ENCODE peak calls at places on chromosomes 12 and 14, in four cellular contexts. One of them, this sample, is unnamed.
A peak's percentile ranks its signal among the peaks of the same experiment; 100 is the strongest.

GRCh38 chr14:54085137-54085810 is 128.6 kb upstream of the BMP4 start:
- DNase-seq in A549: no peak
- DNase-seq in WTC11: no peak
- DNase-seq in HepG2: peak; percentile 47
- DNase-seq in this sample: no peak

GRCh38 chr12:62744551-62744950 is 190.4 kb downstream of the PPM1H start:
- DNase-seq in WTC11: no peak
- DNase-seq in HepG2: no peak
- DNase-seq in A549: no peak
- DNase-seq in this sample: no peak

GRCh38 chr14:23351681-23352505 is 794 bp downstream of the SLC22A17 start:
- DNase-seq in WTC11: peak; percentile 54
- DNase-seq in A549: no peak
- DNase-seq in HepG2: no peak
- DNase-seq in this sample: peak; percentile 27

GRCh38 chr12:57367121-57367520 is 63.7 kb downstream of the R3HDM2 start:
- DNase-seq in HepG2: peak; percentile 39
- DNase-seq in WTC11: no peak
- DNase-seq in A549: no peak
- DNase-seq in this sample: no peak

GRCh38 chr14:64684091-64684490 is 20.1 kb upstream of the PLEKHG3 start:
- DNase-seq in WTC11: no peak
- DNase-seq in A549: no peak
- DNase-seq in HepG2: peak; percentile 25
- DNase-seq in this sample: no peak

GRCh38 chr14:36300337-36300736 is 20.1 kb downstream of the MBIP start:
- DNase-seq in WTC11: no peak
- DNase-seq in HepG2: peak; percentile 47
- DNase-seq in A549: no peak
- DNase-seq in this sample: no peak

GRCh38 chr14:94472842-94473241 is 3.2 kb downstream of the SERPINA9 start:
- DNase-seq in WTC11: no peak
- DNase-seq in HepG2: no peak
- DNase-seq in A549: no peak
- DNase-seq in this sample: no peak

GRCh38 chr12:127619869-127620769 is 646.9 kb upstream of the TMEM132C start:
- DNase-seq in HepG2: no peak
- DNase-seq in A549: no peak
- DNase-seq in WTC11: no peak
- DNase-seq in this sample: no peak

GRCh38 chr14:22849212-22849819 is 12.9 kb downstream of the MMP14 start:
- DNase-seq in A549: no peak
- DNase-seq in HepG2: no peak
- DNase-seq in WTC11: no peak
- DNase-seq in this sample: no peak

GRCh38 chr12:87413784-87414183 is 615.4 kb downstream of the C12orf50 start:
- DNase-seq in HepG2: no peak
- DNase-seq in A549: no peak
- DNase-seq in WTC11: no peak
- DNase-seq in this sample: no peak

GRCh38 chr12:116150452-116150851 is 127.0 kb downstream of the MED13L start:
- DNase-seq in HepG2: no peak
- DNase-seq in WTC11: no peak
- DNase-seq in A549: no peak
- DNase-seq in this sample: no peak

GRCh38 chr12:19230299-19230866 is 100.8 kb downstream of the PLEKHA5 start:
- DNase-seq in WTC11: no peak
- DNase-seq in HepG2: no peak
- DNase-seq in A549: no peak
- DNase-seq in this sample: no peak

GRCh38 chr14:22482782-22483553 is 106.1 kb downstream of the DAD1 start:
- DNase-seq in WTC11: no peak
- DNase-seq in HepG2: no peak
- DNase-seq in A549: no peak
- DNase-seq in this sample: no peak

GRCh38 chr12:95118138-95118787 is 44.8 kb upstream of the NR2C1 start:
- DNase-seq in WTC11: no peak
- DNase-seq in A549: peak; percentile 80
- DNase-seq in HepG2: peak; percentile 62
- DNase-seq in this sample: no peak

GRCh38 chr14:58408681-58409080 is 13.0 kb downstream of the TOMM20L start:
- DNase-seq in WTC11: no peak
- DNase-seq in HepG2: no peak
- DNase-seq in A549: no peak
- DNase-seq in this sample: no peak

GRCh38 chr14:71050227-71050823 is 143.1 kb downstream of the PCNX1 start:
- DNase-seq in A549: peak; percentile 7
- DNase-seq in WTC11: no peak
- DNase-seq in HepG2: no peak
- DNase-seq in this sample: peak; percentile 4

GRCh38 chr12:42421844-42422779 is 96.1 kb downstream of the PPHLN1 start:
- DNase-seq in A549: peak; percentile 11
- DNase-seq in WTC11: no peak
- DNase-seq in HepG2: no peak
- DNase-seq in this sample: peak; percentile 71

GRCh38 chr14:77529963-77530362 is 31.3 kb upstream of the ISM2 start:
- DNase-seq in HepG2: no peak
- DNase-seq in A549: no peak
- DNase-seq in WTC11: no peak
- DNase-seq in this sample: no peak

GRCh38 chr12:78359530-78359929 is 505.0 kb upstream of the SYT1 start:
- DNase-seq in A549: no peak
- DNase-seq in HepG2: no peak
- DNase-seq in WTC11: no peak
- DNase-seq in this sample: no peak

GRCh38 chr14:91927800-91928199 is 19.7 kb downstream of the FBLN5 start:
- DNase-seq in HepG2: no peak
- DNase-seq in A549: no peak
- DNase-seq in WTC11: no peak
- DNase-seq in this sample: no peak

GRCh38 chr14:91926131-91926890 is 21.2 kb downstream of the FBLN5 start:
- DNase-seq in A549: no peak
- DNase-seq in HepG2: no peak
- DNase-seq in WTC11: no peak
- DNase-seq in this sample: no peak

GRCh38 chr14:91925727-91926121 is 21.8 kb downstream of the FBLN5 start:
- DNase-seq in A549: no peak
- DNase-seq in HepG2: no peak
- DNase-seq in WTC11: no peak
- DNase-seq in this sample: no peak

GRCh38 chr14:91927216-91927615 is 20.3 kb downstream of the FBLN5 start:
- DNase-seq in HepG2: no peak
- DNase-seq in WTC11: no peak
- DNase-seq in A549: no peak
- DNase-seq in this sample: no peak

GRCh38 chr14:91924871-91925726 is 22.4 kb downstream of the FBLN5 start:
- DNase-seq in A549: no peak
- DNase-seq in WTC11: peak; percentile 15
- DNase-seq in HepG2: no peak
- DNase-seq in this sample: no peak
- TF ChIP-seq CTCF in A549: no peak
- TF ChIP-seq CTCF in WTC11: no peak
- TF ChIP-seq CTCF in HepG2: peak; percentile 41
- TF ChIP-seq CTCF in this sample: no peak

GRCh38 chr12:54368709-54369596 is 4.7 kb upstream of the GPR84 start:
- DNase-seq in A549: peak; percentile 87
- DNase-seq in WTC11: peak; percentile 90
- DNase-seq in HepG2: peak; percentile 65
- DNase-seq in this sample: peak; percentile 78
- TF ChIP-seq NR3C1 in A549: no peak
- TF ChIP-seq NR3C1 in WTC11: no peak
- TF ChIP-seq NR3C1 in HepG2: no peak
- TF ChIP-seq NR3C1 in this sample: no peak

GRCh38 chr12:44812062-44812461 is 64.1 kb downstream of the NELL2 start:
- DNase-seq in WTC11: no peak
- DNase-seq in A549: peak; percentile 33
- DNase-seq in HepG2: no peak
- DNase-seq in this sample: peak; percentile 9
- TF ChIP-seq CTCF in WTC11: no peak
- TF ChIP-seq CTCF in A549: no peak
- TF ChIP-seq CTCF in HepG2: peak; percentile 8
- TF ChIP-seq CTCF in this sample: peak; percentile 13

GRCh38 chr12:109087250-109087649 is 6.0 kb downstream of the ALKBH2 start:
- DNase-seq in HepG2: peak; percentile 82
- DNase-seq in A549: no peak
- DNase-seq in WTC11: no peak
- DNase-seq in this sample: no peak
- TF ChIP-seq NR3C1 in HepG2: no peak
- TF ChIP-seq NR3C1 in A549: no peak
- TF ChIP-seq NR3C1 in WTC11: no peak
- TF ChIP-seq NR3C1 in this sample: no peak

GRCh38 chr14:66657780-66658179 is 149.8 kb downstream of the GPHN start:
- DNase-seq in WTC11: no peak
- DNase-seq in HepG2: no peak
- DNase-seq in A549: no peak
- DNase-seq in this sample: no peak

DNA sequence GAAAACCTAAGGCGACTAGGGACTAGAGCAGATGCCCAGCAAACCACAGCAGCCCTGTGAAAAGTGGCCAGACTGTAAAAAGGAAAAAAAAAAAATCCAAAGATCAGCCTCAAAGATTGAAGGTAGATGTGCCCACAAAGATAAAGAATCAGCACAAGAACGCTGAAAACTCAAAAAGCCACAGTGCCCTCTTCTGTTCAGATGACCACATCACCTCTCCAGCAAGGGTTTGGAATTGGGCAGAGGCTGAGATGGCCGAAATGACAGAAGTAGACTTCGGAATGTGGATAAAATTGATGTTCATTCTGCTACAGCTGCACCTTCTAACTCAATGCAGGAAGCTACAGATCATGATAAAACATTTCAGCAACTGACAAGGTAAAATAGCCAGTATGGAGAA is 154.4 kb downstream of the GPHN start:
- DNase-seq in A549: peak; percentile 17
- DNase-seq in WTC11: peak; percentile 21
- DNase-seq in HepG2: peak; percentile 10
- DNase-seq in this sample: no peak
- TF ChIP-seq CTCF in A549: no peak
- TF ChIP-seq CTCF in WTC11: peak; percentile 27
- TF ChIP-seq CTCF in HepG2: peak; percentile 57
- TF ChIP-seq CTCF in this sample: no peak

GRCh38 chr12:99059824-99060526 is 414.9 kb downstream of the APAF1 start:
- DNase-seq in A549: no peak
- DNase-seq in HepG2: no peak
- DNase-seq in WTC11: no peak
- DNase-seq in this sample: no peak
- TF ChIP-seq NR3C1 in A549: no peak
- TF ChIP-seq NR3C1 in HepG2: no peak
- TF ChIP-seq NR3C1 in WTC11: no peak
- TF ChIP-seq NR3C1 in this sample: no peak

GRCh38 chr12:6369916-6370575 is 5.3 kb downstream of the SCNN1A start:
- DNase-seq in HepG2: no peak
- DNase-seq in WTC11: no peak
- DNase-seq in A549: peak; percentile 60
- DNase-seq in this sample: no peak

GRCh38 chr12:6368906-6369525 is 6.3 kb downstream of the SCNN1A start:
- DNase-seq in A549: no peak
- DNase-seq in WTC11: no peak
- DNase-seq in HepG2: no peak
- DNase-seq in this sample: no peak

GRCh38 chr12:6370576-6370935 is 4.8 kb downstream of the SCNN1A start:
- DNase-seq in HepG2: no peak
- DNase-seq in WTC11: no peak
- DNase-seq in A549: no peak
- DNase-seq in this sample: no peak

GRCh38 chr12:6367969-6368892 is 7.1 kb downstream of the SCNN1A start:
- DNase-seq in A549: peak; percentile 67
- DNase-seq in WTC11: no peak
- DNase-seq in HepG2: no peak
- DNase-seq in this sample: peak; percentile 77

GRCh38 chr12:6367065-6367968 is 8.0 kb downstream of the SCNN1A start:
- DNase-seq in HepG2: peak; percentile 56
- DNase-seq in A549: peak; percentile 77
- DNase-seq in WTC11: no peak
- DNase-seq in this sample: peak; percentile 71
- TF ChIP-seq CTCF in HepG2: peak; percentile 69
- TF ChIP-seq CTCF in A549: no peak
- TF ChIP-seq CTCF in WTC11: no peak
- TF ChIP-seq CTCF in this sample: peak; percentile 41

GRCh38 chr14:103127356-103127755 is 4.1 kb downstream of the TNFAIP2 start:
- DNase-seq in HepG2: no peak
- DNase-seq in WTC11: peak; percentile 53
- DNase-seq in A549: no peak
- DNase-seq in this sample: no peak
- TF ChIP-seq NR3C1 in HepG2: no peak
- TF ChIP-seq NR3C1 in WTC11: no peak
- TF ChIP-seq NR3C1 in A549: no peak
- TF ChIP-seq NR3C1 in this sample: no peak

GRCh38 chr12:120625557-120626419 is 14.6 kb upstream of the CABP1 start:
- DNase-seq in A549: peak; percentile 89
- DNase-seq in HepG2: no peak
- DNase-seq in WTC11: peak; percentile 69
- DNase-seq in this sample: peak; percentile 95
- TF ChIP-seq CTCF in A549: peak; percentile 17
- TF ChIP-seq CTCF in HepG2: peak; percentile 7
- TF ChIP-seq CTCF in WTC11: no peak
- TF ChIP-seq CTCF in this sample: peak; percentile 37

GRCh38 chr14:74035556-74035955 is 16.4 kb downstream of the BBOF1 start:
- DNase-seq in A549: no peak
- DNase-seq in WTC11: no peak
- DNase-seq in HepG2: no peak
- DNase-seq in this sample: no peak
- TF ChIP-seq NR3C1 in A549: no peak
- TF ChIP-seq NR3C1 in WTC11: no peak
- TF ChIP-seq NR3C1 in HepG2: no peak
- TF ChIP-seq NR3C1 in this sample: no peak